ENCODE peak calls at places on chromosome 7, in four cellular contexts. X is endothelial cell; M is stimulated activated naive CD4-positive, alpha-beta T cell; S is breast epithelium. L is an unnamed sample.

GRCh38 chr7:92135490-92135889 is 1.2 kb upstream of the CYP51A1 start:
- DNase-seq in X (no peak), M (no peak), S (no peak), L (no peak)

GRCh38 chr7:127377425-127377824 is 15.1 kb downstream of the ZNF800 start:
- DNase-seq in X (no peak), M (no peak), S (no peak), L (no peak)

GRCh38 chr7:141475678-141476077 is 75.5 kb upstream of the AGK start:
- DNase-seq in X (no peak), M (no peak), S (no peak), L (no peak)

GRCh38 chr7:31102973-31103850 is 51.1 kb downstream of the ADCYAP1R1 start:
- DNase-seq in X (no peak), M (no peak), S (no peak), L (peak; percentile 50)

GRCh38 chr7:130611206-130611605 is 57.3 kb downstream of the COPG2 start:
- DNase-seq in X (no peak), M (no peak), S (no peak), L (no peak)

GRCh38 chr7:88184848-88185304 is 35.0 kb downstream of the SRI start:
- DNase-seq in X (no peak), M (no peak), S (no peak), L (peak; percentile 65)

GRCh38 chr7:30660331-30661255 is 21.7 kb downstream of the CRHR2 start:
- DNase-seq in X (no peak), M (no peak), S (no peak), L (no peak)

GRCh38 chr7:151248191-151249033 is at the start of gene SMARCD3:
- DNase-seq in X (peak; percentile 72), M (peak; percentile 39), S (no peak), L (no peak)

GRCh38 chr7:40808409-40808942 is 673.7 kb downstream of the SUGCT start:
- DNase-seq in X (no peak), M (no peak), S (no peak), L (peak; percentile 80)

GRCh38 chr7:65233409-65234034 is 140.1 kb upstream of the ZNF92 start:
- DNase-seq in X (no peak), M (no peak), S (no peak), L (no peak)

GRCh38 chr7:140231779-140232491 is 55.2 kb upstream of the KDM7A start:
- DNase-seq in X (no peak), M (no peak), S (no peak), L (no peak)

GRCh38 chr7:157875230-157876179 is 538.7 kb downstream of the DNAJB6 start:
- DNase-seq in X (no peak), M (peak; percentile 46), S (no peak), L (no peak)

GRCh38 chr7:38451840-38452239 is 178.4 kb upstream of the TARP start:
- DNase-seq in X (no peak), M (no peak), S (no peak), L (no peak)

GRCh38 chr7:42843209-42843800 is 68.6 kb downstream of the C7orf25 start:
- DNase-seq in X (peak; percentile 53), M (peak; percentile 0), S (no peak), L (no peak)

GRCh38 chr7:87156709-87157108 is 4.5 kb downstream of the DMTF1 start:
- DNase-seq in X (no peak), M (no peak), S (no peak), L (no peak)

GRCh38 chr7:104528142-104528541 is 199.7 kb downstream of the LHFPL3 start:
- DNase-seq in X (no peak), M (no peak), S (no peak), L (no peak)

GRCh38 chr7:100801833-100802568 is 25.3 kb downstream of the EPHB4 start:
- DNase-seq in X (no peak), M (no peak), S (peak; percentile 90), L (no peak)

GRCh38 chr7:66265566-66265965 is 60.4 kb downstream of the TPST1 start:
- DNase-seq in X (no peak), M (no peak), S (no peak), L (no peak)

GRCh38 chr7:2014391-2015241 is 218.1 kb downstream of the MAD1L1 start:
- DNase-seq in X (no peak), M (no peak), S (peak; percentile 43), L (no peak)